ENCODE peak calls at places on chromosomes 6 and 20, in ten cellular contexts. V, Y, T, Z, C, F, K, N, P and D are unnamed samples.
A peak's percentile ranks its signal among the peaks of the same experiment; 100 is the strongest.

GRCh38 chr6:30882764-30883475 is 1.4 kb upstream of the DDR1 start:
- DNase-seq in Z (no peak), T (no peak), C (no peak), K (no peak), Y (peak; percentile 82), V (no peak), N (peak; percentile 84), F (peak; percentile 93), P (no peak), D (no peak)

GRCh38 chr6:63783096-63783495 is 147.5 kb downstream of the PHF3 start:
- DNase-seq in Z (no peak), C (no peak), F (peak; percentile 47), P (no peak), T (no peak), Y (no peak), N (no peak), K (no peak), V (no peak), D (no peak)

GRCh38 chr6:4274382-4275082 is 139.2 kb upstream of the ECI2 start:
- DNase-seq in Y (no peak), T (no peak), K (no peak), Z (no peak), P (no peak), V (no peak), N (no peak), C (no peak), F (no peak), D (no peak)

GRCh38 chr6:2877960-2878359 is 25.1 kb downstream of the SERPINB9 start:
- DNase-seq in Z (no peak), F (no peak), T (no peak), K (no peak), P (no peak), V (no peak), Y (no peak), C (peak; percentile 44), N (no peak), D (no peak)

GRCh38 chr6:15506066-15506465 is 156.8 kb downstream of the DTNBP1 start:
- DNase-seq in P (no peak), N (no peak), C (no peak), K (no peak), Z (no peak), T (no peak), F (peak; percentile 3), Y (no peak), V (no peak), D (no peak)

GRCh38 chr6:113306552-113307145 is 550.5 kb upstream of the MARCKS start:
- DNase-seq in Y (peak; percentile 43), K (no peak), Z (peak; percentile 53), F (peak; percentile 84), P (peak; percentile 56), N (peak; percentile 38), V (no peak), C (peak; percentile 3), T (peak; percentile 44), D (peak; percentile 65)

GRCh38 chr6:90835584-90836212 is 248.8 kb upstream of the MAP3K7 start:
- DNase-seq in K (no peak), T (no peak), Y (no peak), Z (no peak), F (peak; percentile 83), C (no peak), V (no peak), N (no peak), P (no peak), D (no peak)

GRCh38 chr20:33445881-33446615 is 2.5 kb upstream of the SNTA1 start:
- DNase-seq in Z (no peak), F (no peak), V (no peak), K (no peak), C (no peak), Y (peak; percentile 84), T (no peak), P (no peak), N (no peak), D (no peak)

GRCh38 chr6:13427346-13427745 is 60.1 kb downstream of the GFOD1 start:
- DNase-seq in C (no peak), N (no peak), F (no peak), Y (no peak), T (no peak), P (no peak), K (no peak), V (no peak), Z (no peak), D (no peak)

GRCh38 chr6:13429406-13429753 is 58.0 kb downstream of the GFOD1 start:
- DNase-seq in F (no peak), N (no peak), Z (no peak), T (no peak), K (no peak), C (no peak), P (no peak), V (no peak), Y (no peak), D (no peak)

GRCh38 chr6:13431059-13431656 is 56.2 kb downstream of the GFOD1 start:
- DNase-seq in V (no peak), P (no peak), T (no peak), Y (no peak), C (no peak), F (no peak), N (no peak), Z (no peak), K (no peak), D (no peak)

GRCh38 chr6:13427838-13428527 is 59.4 kb downstream of the GFOD1 start:
- DNase-seq in Y (peak; percentile 72), F (no peak), K (no peak), N (peak; percentile 77), T (no peak), V (no peak), C (peak; percentile 36), P (no peak), Z (no peak), D (no peak)

DNA sequence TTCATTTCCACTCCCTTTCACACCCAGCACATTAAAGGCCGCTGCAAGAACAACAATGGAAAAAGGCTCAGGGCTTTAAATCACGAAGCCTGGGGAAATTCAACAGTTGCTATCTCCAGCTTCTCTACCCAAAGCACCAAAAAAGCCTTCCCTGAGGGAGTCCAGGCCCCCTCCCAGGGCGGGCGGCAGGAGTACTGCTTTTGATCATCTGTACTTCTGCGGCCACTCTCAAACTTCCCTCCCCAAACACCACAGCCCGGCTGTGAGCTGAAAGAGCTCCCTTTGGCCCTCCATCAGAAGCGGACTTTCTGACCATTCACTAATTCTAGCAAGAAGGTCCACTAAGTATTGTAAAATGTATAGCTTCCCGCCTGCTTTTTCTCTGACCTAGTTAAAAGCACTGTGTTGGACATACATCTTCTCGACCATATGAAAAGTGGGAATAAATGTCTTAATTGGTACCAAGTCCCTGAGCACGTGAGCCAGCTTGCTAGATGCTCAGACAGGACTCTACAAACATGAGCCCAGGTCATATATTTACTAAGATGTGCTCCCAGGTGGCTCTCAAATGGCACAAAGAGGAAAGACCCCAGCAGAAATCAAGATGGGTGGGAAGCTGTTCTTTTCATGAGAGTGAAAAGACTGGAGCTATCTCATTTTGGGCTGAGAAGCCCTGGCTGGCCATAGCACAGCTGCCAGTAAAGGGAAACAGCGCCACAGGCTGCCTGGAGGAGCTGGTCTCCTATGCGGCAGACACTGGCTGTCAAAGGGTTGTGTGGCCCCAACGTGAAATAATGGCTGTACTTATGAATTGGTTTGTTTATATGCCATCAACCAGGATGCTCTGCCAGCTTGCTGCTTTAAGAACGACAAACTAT is 58.6 kb downstream of the GFOD1 start:
- DNase-seq in N (peak; percentile 43), T (no peak), C (no peak), K (no peak), P (no peak), F (no peak), V (no peak), Z (no peak), Y (peak; percentile 53), D (no peak)
- TF ChIP-seq CTCF in N (peak; percentile 32), T (no peak), C (no peak), K (no peak), P (no peak), F (no peak), V (no peak), Z (peak; percentile 2), Y (peak; percentile 72), D (no peak)

GRCh38 chr6:131167773-131168172 is 32.5 kb downstream of the AKAP7 start:
- DNase-seq in K (no peak), Z (no peak), F (no peak), T (no peak), Y (no peak), V (no peak), P (no peak), C (no peak), N (no peak), D (no peak)
- TF ChIP-seq CTCF in K (no peak), Z (no peak), F (no peak), T (no peak), Y (peak; percentile 60), V (no peak), P (no peak), C (no peak), N (no peak), D (no peak)

GRCh38 chr6:33820784-33821183 is 17.0 kb upstream of the MLN start:
- DNase-seq in K (no peak), F (no peak), T (no peak), P (no peak), Z (no peak), V (no peak), N (no peak), Y (no peak), C (no peak), D (no peak)

GRCh38 chr6:33823806-33824205 is 20.0 kb upstream of the MLN start:
- DNase-seq in K (no peak), V (no peak), P (no peak), Z (no peak), C (no peak), N (no peak), F (no peak), T (no peak), Y (no peak), D (no peak)

GRCh38 chr6:33820243-33820642 is 16.4 kb upstream of the MLN start:
- DNase-seq in F (no peak), P (no peak), T (no peak), N (no peak), C (no peak), Z (no peak), Y (no peak), K (no peak), V (no peak), D (no peak)

GRCh38 chr6:33824461-33825154 is 20.8 kb upstream of the MLN start:
- DNase-seq in Z (no peak), T (no peak), F (no peak), K (no peak), Y (no peak), N (no peak), P (no peak), C (no peak), V (no peak), D (no peak)

DNA sequence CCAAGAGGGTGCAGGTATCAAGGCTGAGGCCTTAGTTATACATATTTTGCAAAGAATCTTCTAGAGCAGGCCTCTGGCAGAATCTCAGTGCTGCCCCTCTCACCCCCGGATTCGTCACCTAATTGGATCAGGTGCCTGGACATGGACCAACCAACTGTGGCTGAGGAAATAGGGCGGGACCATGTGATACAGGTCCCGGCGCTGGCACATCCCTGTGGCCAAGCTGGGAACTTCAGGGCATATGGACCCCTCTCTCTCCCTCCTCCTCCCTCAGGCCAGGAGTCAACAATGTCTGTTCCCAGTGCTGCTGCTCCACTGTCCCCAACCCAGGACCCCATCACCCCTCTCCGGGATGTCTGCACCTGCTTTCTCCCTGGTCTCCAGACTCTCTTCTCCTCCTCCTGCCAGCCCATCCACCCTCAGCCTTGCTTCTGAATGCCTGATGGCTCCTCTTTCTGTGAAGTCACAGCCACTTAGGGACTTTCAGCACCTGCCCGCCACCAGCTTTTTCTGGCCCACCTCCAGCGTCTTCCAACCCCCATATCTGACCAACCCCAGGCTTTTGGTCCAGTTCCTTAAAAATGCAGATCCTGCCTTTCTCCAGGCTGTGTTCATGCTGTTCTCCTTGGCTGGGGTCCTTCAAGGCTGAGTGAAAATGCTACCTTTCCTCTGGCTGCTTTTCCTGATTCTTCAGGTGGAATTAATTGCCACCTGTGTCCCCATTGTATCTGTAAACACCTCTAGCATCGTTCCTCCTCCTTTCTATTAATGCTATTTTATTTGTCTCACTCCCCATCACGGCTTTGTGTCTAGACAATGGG is 19.0 kb upstream of the MLN start:
- DNase-seq in V (no peak), P (no peak), C (no peak), F (no peak), N (no peak), T (no peak), K (no peak), Y (peak; percentile 33), Z (peak; percentile 82), D (no peak)
- TF ChIP-seq CTCF in V (peak; percentile 45), P (no peak), C (no peak), F (peak; percentile 2), N (no peak), T (no peak), K (peak; percentile 27), Y (peak; percentile 41), Z (peak; percentile 67), D (no peak)

GRCh38 chr20:57545927-57546662 is 14.8 kb upstream of the PCK1 start:
- DNase-seq in F (no peak), C (no peak), P (no peak), V (no peak), Y (no peak), T (no peak), N (no peak), Z (no peak), K (no peak), D (no peak)
- TF ChIP-seq CTCF in F (no peak), C (no peak), P (no peak), V (no peak), Y (no peak), T (no peak), N (no peak), Z (no peak), K (no peak), D (no peak)